ENCODE peak calls at places on chromosomes 4 and X, in seven cellular contexts. C is H1, J is PC-3, Y is tibial artery, U is hepatocyte, H is heart right ventricle, G is spleen. F is an unnamed sample. For H3K4me1, the result is how much of the 10 kb centered on the place peaks cover.

GRCh38 chr4:118284169-118284568 is 68.6 kb downstream of the PRSS12 start:
- DNase-seq in C (no peak), J (no peak), Y (no peak), U (no peak), H (no peak), G (no peak), F (no peak)

GRCh38 chr4:55396305-55397023 is 707 bp downstream of the TMEM165 start:
- DNase-seq in C (no peak), J (peak), Y (peak), U (peak), H (peak), G (peak), F (peak)

GRCh38 chr4:185870437-185870836 is 58.4 kb upstream of the SORBS2 start:
- DNase-seq in C (no peak), J (no peak), Y (no peak), U (no peak), H (peak), G (no peak), F (no peak)

GRCh38 chr4:138588501-138588900 is 346.4 kb upstream of the SLC7A11 start:
- DNase-seq in C (no peak), J (no peak), Y (no peak), U (no peak), H (no peak), G (no peak), F (no peak)

GRCh38 chr4:13302876-13303275 is 181.3 kb downstream of the RAB28 start:
- DNase-seq in C (no peak), J (no peak), Y (no peak), U (no peak), H (no peak), G (no peak), F (no peak)

GRCh38 chrX:13101439-13102139 is 57.2 kb upstream of the FAM9C start:
- DNase-seq in C (no peak), J (peak), Y (peak), U (peak), H (peak), G (peak), F (no peak)

GRCh38 chr4:152357206-152357605 is 178.7 kb downstream of the FBXW7 start:
- DNase-seq in C (no peak), J (no peak), Y (no peak), U (no peak), H (no peak), G (no peak), F (no peak)

GRCh38 chr4:26171953-26172352 is 148.9 kb upstream of the RBPJ start:
- DNase-seq in C (no peak), J (no peak), Y (no peak), U (peak), H (no peak), G (no peak), F (no peak)

GRCh38 chr4:94577136-94577535 is 125.4 kb downstream of the PDLIM5 start:
- DNase-seq in C (no peak), J (no peak), Y (peak), U (peak), H (no peak), G (no peak), F (no peak)

GRCh38 chrX:150486011-150486410 is 82.4 kb upstream of the MTM1 start:
- DNase-seq in C (no peak), J (peak), Y (peak), U (peak), H (peak), G (no peak), F (peak)

GRCh38 chrX:155242300-155242699 is 22.0 kb downstream of the RAB39B start:
- DNase-seq in C (no peak), J (no peak), Y (no peak), U (no peak), H (no peak), G (no peak), F (no peak)

GRCh38 chrX:41558531-41558930 is 111.4 kb downstream of the NYX start:
- DNase-seq in C (no peak), J (peak), Y (no peak), U (no peak), H (no peak), G (no peak), F (no peak)

GRCh38 chr4:10620935-10621488 is 63.6 kb downstream of the CLNK start:
- DNase-seq in C (no peak), J (no peak), Y (no peak), U (no peak), H (no peak), G (no peak), F (no peak)

GRCh38 chrX:130108647-130109428 is 1.5 kb downstream of the ELF4 start:
- DNase-seq in C (no peak), J (peak), Y (peak), U (peak), H (peak), G (peak), F (peak)

GRCh38 chr4:35993606-35994005 is 250.7 kb downstream of the ARAP2 start:
- DNase-seq in C (no peak), J (no peak), Y (no peak), U (no peak), H (no peak), G (no peak), F (no peak)

GRCh38 chr4:87026795-87027495 is 92.1 kb downstream of the AFF1 start:
- DNase-seq in C (no peak), J (no peak), Y (no peak), U (no peak), H (no peak), G (no peak), F (no peak)

GRCh38 chr4:158161561-158162354 is 11.1 kb downstream of the GASK1B start:
- DNase-seq in C (no peak), J (peak), Y (no peak), U (peak), H (no peak), G (no peak), F (no peak)

GRCh38 chrX:71634366-71634765 is 16.1 kb upstream of the CXCR3 start:
- DNase-seq in C (no peak), J (no peak), Y (no peak), U (no peak), H (peak), G (no peak), F (no peak)

GRCh38 chrX:2693526-2694002 is 2.5 kb downstream of the CD99 start:
- DNase-seq in C (no peak), J (no peak), Y (no peak), U (no peak), H (no peak), G (peak), F (no peak)
- H3K27ac ChIP-seq in C (no peak), J (no peak), Y (peak), U (peak), H (peak), G (no peak), F (peak)

GRCh38 chr4:48347282-48347921 is 6.1 kb downstream of the SLAIN2 start:
- DNase-seq in C (no peak), J (no peak), Y (no peak), U (no peak), H (no peak), G (no peak), F (no peak)

GRCh38 chr4:48343035-48343434 is 1.7 kb downstream of the SLAIN2 start:
- DNase-seq in C (no peak), J (no peak), Y (no peak), U (no peak), H (no peak), G (no peak), F (no peak)

GRCh38 chr4:48346594-48346993 is 5.3 kb downstream of the SLAIN2 start:
- DNase-seq in C (no peak), J (no peak), Y (no peak), U (no peak), H (no peak), G (no peak), F (no peak)

GRCh38 chr4:48343531-48343930 is 2.2 kb downstream of the SLAIN2 start:
- DNase-seq in C (no peak), J (peak), Y (no peak), U (no peak), H (no peak), G (no peak), F (no peak)

DNA sequence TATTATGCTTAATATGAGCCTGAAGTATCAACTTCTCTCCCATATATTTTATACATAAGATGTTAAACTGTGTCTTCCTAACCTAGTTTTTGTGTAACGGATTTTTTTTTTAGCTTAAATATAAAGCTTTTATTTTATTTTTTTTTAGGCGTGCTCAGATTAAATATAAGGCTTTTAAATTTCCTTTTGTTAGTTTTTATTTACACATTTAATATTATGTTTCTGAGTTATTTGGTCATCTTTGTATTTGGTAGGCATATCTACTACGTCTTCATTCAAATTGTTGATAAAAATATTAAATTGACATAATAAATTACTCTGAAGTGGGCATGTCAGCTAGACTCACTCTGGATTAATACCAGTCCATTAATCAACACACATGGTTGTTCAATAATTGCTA is 4.2 kb downstream of the SLAIN2 start:
- DNase-seq in C (no peak), J (no peak), Y (no peak), U (no peak), H (no peak), G (no peak), F (no peak)
- H3K4me1 ChIP-seq in C (under half), J (under half), Y (under half), U (under half), H (under half), G (half or more), F (half or more)

DNA sequence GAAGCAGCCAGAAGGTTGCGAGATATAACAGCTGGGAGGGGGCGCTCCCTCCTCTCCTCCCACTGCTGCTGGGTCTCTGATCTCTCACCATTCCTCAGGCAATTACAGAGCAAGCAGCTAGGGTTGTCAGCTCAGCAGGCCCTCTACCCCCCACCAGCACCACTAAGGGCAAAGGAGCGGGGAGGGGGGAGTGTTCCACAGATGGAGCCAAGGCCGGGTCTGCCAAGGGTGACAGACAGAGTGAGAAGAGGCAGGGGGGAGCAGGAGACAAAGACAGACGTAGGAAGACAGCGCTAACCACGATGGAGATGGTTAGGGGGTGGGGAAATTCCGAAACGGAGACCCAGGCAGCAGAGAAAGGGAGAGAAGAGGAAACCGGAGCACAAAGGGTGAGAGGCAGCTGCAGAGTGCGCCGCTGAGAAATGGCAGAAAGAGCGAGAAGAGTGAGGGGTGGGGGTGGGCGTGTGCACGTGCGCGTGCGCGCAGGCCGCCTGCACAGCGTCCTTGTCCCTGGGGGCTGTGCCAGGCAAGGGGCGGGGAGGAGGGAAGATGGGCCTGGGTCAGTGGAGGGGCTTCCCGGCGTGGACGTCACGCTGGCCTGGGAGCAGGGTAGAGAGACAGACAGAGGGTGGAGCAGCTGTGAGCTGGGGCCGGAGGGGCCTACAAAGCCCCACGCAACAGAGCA is 6.9 kb downstream of the L1CAM start:
- DNase-seq in C (no peak), J (no peak), Y (no peak), U (no peak), H (no peak), G (peak), F (no peak)
- H3K4me3 ChIP-seq in C (peak), J (no peak), Y (no peak), U (no peak), H (no peak), G (no peak), F (no peak)

DNA sequence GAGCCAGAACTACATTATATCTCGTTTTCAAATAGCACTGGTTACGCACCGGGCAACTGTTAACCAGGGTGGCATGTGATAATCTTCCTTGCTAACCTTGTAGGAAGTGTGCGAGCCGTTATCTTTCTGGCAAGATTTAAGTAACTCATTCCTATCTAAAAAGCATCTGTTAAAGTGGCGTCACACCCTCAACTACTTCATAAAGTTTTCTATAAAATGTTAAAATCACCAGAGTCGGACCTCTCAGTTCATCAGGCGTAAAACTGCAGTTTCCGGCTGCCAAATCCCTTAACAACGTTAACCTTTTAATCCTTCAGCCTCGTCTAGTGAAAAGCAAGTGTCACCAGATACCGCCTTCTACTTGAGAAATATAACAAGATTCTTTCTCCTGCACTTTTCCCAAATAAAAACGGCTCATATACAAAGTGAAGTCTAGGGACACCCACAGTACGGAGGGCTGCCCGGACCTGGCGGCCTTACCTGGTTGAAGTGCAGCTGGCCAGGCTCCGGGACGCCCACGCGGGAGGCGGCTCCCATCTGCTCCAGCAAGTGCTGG is 1.2 kb downstream of the SLC39A8 start:
- DNase-seq in C (no peak), J (peak), Y (no peak), U (peak), H (no peak), G (no peak), F (peak)
- H3K27ac ChIP-seq in C (no peak), J (no peak), Y (peak), U (peak), H (peak), G (peak), F (peak)

GRCh38 chrX:146144090-146144489 is 326.5 kb downstream of the SLITRK2 start:
- DNase-seq in C (no peak), J (no peak), Y (no peak), U (no peak), H (no peak), G (no peak), F (no peak)
- H3K4me1 ChIP-seq in C (under half), J (under half), Y (under half), U (under half), H (under half), G (under half), F (under half)

GRCh38 chrX:30313322-30313721 is 4.1 kb upstream of the NR0B1 start:
- DNase-seq in C (no peak), J (no peak), Y (no peak), U (peak), H (no peak), G (no peak), F (no peak)
- H3K4me3 ChIP-seq in C (no peak), J (peak), Y (no peak), U (no peak), H (no peak), G (no peak), F (no peak)

GRCh38 chr4:7324651-7325121 is 110.0 kb downstream of the PSAPL1 start:
- DNase-seq in C (no peak), J (no peak), Y (peak), U (no peak), H (no peak), G (peak), F (peak)
- H3K27ac ChIP-seq in C (no peak), J (no peak), Y (no peak), U (no peak), H (no peak), G (no peak), F (peak)

DNA sequence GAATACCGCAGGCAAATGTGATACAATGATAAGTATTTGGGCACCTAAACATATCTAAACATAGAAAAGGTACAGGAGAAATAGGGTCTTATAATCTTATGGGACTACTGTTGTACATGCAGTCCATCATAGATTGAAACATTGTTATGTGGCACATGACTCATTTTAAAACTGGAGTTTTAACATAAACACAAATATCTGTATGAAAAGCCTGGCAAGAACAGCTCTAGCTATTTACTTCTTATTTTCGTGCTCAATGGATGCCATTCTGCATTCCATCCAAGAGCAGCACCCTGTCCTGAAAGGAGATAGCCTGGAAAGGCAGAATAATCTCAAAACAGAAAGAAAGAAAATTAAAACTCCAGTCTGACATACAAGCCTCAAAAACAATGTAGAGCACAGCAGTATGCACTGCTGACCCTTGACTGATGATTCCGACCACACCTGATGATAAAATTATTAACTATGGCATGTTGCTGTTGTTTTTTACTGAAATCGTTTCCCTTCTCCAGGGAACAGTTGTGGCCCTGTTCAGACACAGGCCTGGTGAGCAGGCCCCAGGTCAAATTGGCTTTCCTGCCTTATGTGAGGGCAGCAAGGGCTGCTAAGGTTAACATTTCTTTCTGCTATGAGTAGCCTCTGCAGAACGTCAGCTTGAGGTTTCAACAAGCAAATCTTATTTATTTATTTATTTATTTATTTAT is 152.7 kb downstream of the APBB2 start:
- DNase-seq in C (no peak), J (no peak), Y (no peak), U (no peak), H (no peak), G (no peak), F (no peak)
- H3K4me1 ChIP-seq in C (under half), J (under half), Y (half or more), U (under half), H (under half), G (under half), F (under half)

GRCh38 chr4:7854211-7854610 is 85.5 kb downstream of the AFAP1 start:
- DNase-seq in C (no peak), J (no peak), Y (no peak), U (no peak), H (no peak), G (no peak), F (no peak)
- H3K4me3 ChIP-seq in C (no peak), J (no peak), Y (no peak), U (no peak), H (no peak), G (no peak), F (peak)

F was measured in CD8-positive, alpha-beta memory T cell.